ENCODE peak calls at places on chromosome 10, in five cellular contexts. L is brain microvascular endothelial cell, E is renal cortical epithelial cell, Q is RPMI7951, J is NCI-H774. D is an unnamed sample.

GRCh38 chr10:30784896-30785605 is 155.5 kb upstream of the LYZL2 start:
- DNase-seq in J (peak), E (peak), Q (peak), L (peak), D (peak)

GRCh38 chr10:34205452-34205851 is 609.6 kb downstream of the PARD3 start:
- DNase-seq in L (no peak), J (no peak), E (no peak), Q (no peak), D (no peak)

GRCh38 chr10:125023862-125024495 is 82.1 kb downstream of the ZRANB1 start:
- DNase-seq in J (no peak), E (no peak), Q (no peak), L (no peak), D (no peak)

GRCh38 chr10:116554628-116555027 is 8.9 kb downstream of the PNLIP start:
- DNase-seq in E (no peak), L (no peak), J (no peak), Q (no peak), D (no peak)

GRCh38 chr10:121054876-121055275 is 203.7 kb downstream of the WDR11 start:
- DNase-seq in E (no peak), J (no peak), L (no peak), Q (no peak), D (no peak)

GRCh38 chr10:51706225-51706624 is 6.8 kb upstream of the CSTF2T start:
- DNase-seq in Q (no peak), J (no peak), E (peak), L (no peak), D (no peak)

GRCh38 chr10:43966571-43966965 is 317.9 kb upstream of the ZNF32 start:
- DNase-seq in J (no peak), Q (no peak), E (no peak), L (no peak), D (no peak)

GRCh38 chr10:86286591-86287421 is 79.8 kb downstream of the GRID1 start:
- DNase-seq in E (no peak), J (no peak), Q (no peak), L (no peak), D (no peak)

GRCh38 chr10:6542999-6543430 is 37.1 kb downstream of the PRKCQ start:
- DNase-seq in Q (no peak), J (no peak), E (no peak), L (no peak), D (no peak)

GRCh38 chr10:4131407-4132215 is 346.6 kb upstream of the KLF6 start:
- DNase-seq in J (no peak), L (peak), Q (peak), E (peak), D (no peak)

GRCh38 chr10:124735491-124736286 is 8.5 kb downstream of the FAM53B start:
- DNase-seq in E (no peak), J (no peak), L (no peak), Q (no peak), D (no peak)

GRCh38 chr10:110505130-110505815 is 7.6 kb downstream of the DUSP5 start:
- DNase-seq in Q (no peak), L (no peak), E (no peak), J (no peak), D (no peak)

GRCh38 chr10:667602-668143 is 21.8 kb downstream of the DIP2C start:
- DNase-seq in J (no peak), E (no peak), Q (no peak), L (no peak), D (no peak)

GRCh38 chr10:6416892-6417512 is 163.1 kb downstream of the PRKCQ start:
- DNase-seq in L (peak), Q (peak), E (peak), J (no peak), D (peak)

GRCh38 chr10:21475393-21475792 is 50.1 kb downstream of the SKIDA1 start:
- DNase-seq in J (no peak), Q (no peak), L (no peak), E (no peak), D (no peak)

GRCh38 chr10:30431435-30431911 is 2.5 kb upstream of the MAP3K8 start:
- DNase-seq in Q (no peak), L (no peak), J (no peak), E (peak), D (no peak)

GRCh38 chr10:5828725-5829124 is 15.5 kb upstream of the GDI2 start:
- DNase-seq in L (no peak), E (no peak), Q (no peak), J (no peak), D (no peak)

GRCh38 chr10:64115913-64116643 is 594.9 kb downstream of the REEP3 start:
- DNase-seq in E (no peak), J (no peak), Q (no peak), L (peak), D (peak)

GRCh38 chr10:126481181-126481580 is 92.9 kb upstream of the ADAM12 start:
- DNase-seq in Q (peak), J (no peak), L (no peak), E (no peak), D (no peak)

GRCh38 chr10:30897045-30897444 is 134.6 kb downstream of the ZNF438 start:
- DNase-seq in E (no peak), L (no peak), J (no peak), Q (no peak), D (no peak)

GRCh38 chr10:61634711-61635110 is 28.0 kb upstream of the CABCOCO1 start:
- DNase-seq in J (no peak), E (no peak), Q (no peak), L (no peak), D (no peak)

D was measured in Caki2.